ENCODE peak calls at places on chromosomes 4 and X, in ten cellular contexts. Q, V, P, U, S, J, T, O, M and I are unnamed samples.
A peak's percentile ranks its signal among the peaks of the same experiment; 100 is the strongest.

GRCh38 chr4:184275766-184276165 is 58.1 kb upstream of the ENPP6 start:
- DNase-seq in V (no peak), U (no peak), Q (no peak), P (no peak), O (no peak), S (no peak), M (no peak), J (no peak), T (no peak), I (no peak)

GRCh38 chrX:47179221-47179927 is 14.3 kb upstream of the UBA1 start:
- DNase-seq in J (no peak), O (peak; percentile 60), P (peak; percentile 52), U (no peak), M (peak; percentile 75), V (no peak), Q (no peak), T (peak; percentile 35), S (no peak), I (no peak)

GRCh38 chr4:26568446-26568994 is 15.4 kb upstream of the TBC1D19 start:
- DNase-seq in Q (no peak), U (no peak), O (peak; percentile 82), P (no peak), M (no peak), T (no peak), S (no peak), J (no peak), V (no peak), I (no peak)

GRCh38 chr4:126860308-126860707 is 772.4 kb upstream of the INTU start:
- DNase-seq in O (no peak), J (no peak), M (no peak), V (no peak), S (no peak), P (no peak), Q (no peak), T (no peak), U (no peak), I (no peak)

GRCh38 chr4:165112258-165113156 is at the start of gene TMEM192:
- DNase-seq in U (peak; percentile 99), J (peak; percentile 85), S (peak; percentile 92), M (peak; percentile 95), O (peak; percentile 83), V (peak; percentile 66), P (peak; percentile 95), Q (peak; percentile 97), T (peak; percentile 96), I (peak; percentile 81)

GRCh38 chrX:43666301-43666912 is 10.3 kb downstream of the MAOA start:
- DNase-seq in J (no peak), S (no peak), P (no peak), V (no peak), U (no peak), O (no peak), Q (no peak), T (no peak), M (no peak), I (no peak)

GRCh38 chr4:176052744-176053143 is 12.9 kb upstream of the WDR17 start:
- DNase-seq in S (no peak), T (no peak), M (no peak), U (no peak), Q (peak; percentile 52), J (no peak), V (no peak), P (no peak), O (no peak), I (no peak)

GRCh38 chr4:48968814-48969213 is 17.3 kb upstream of the CWH43 start:
- DNase-seq in Q (no peak), O (peak; percentile 61), P (no peak), M (no peak), J (no peak), V (no peak), S (no peak), U (no peak), T (no peak), I (no peak)

GRCh38 chr4:42484630-42485029 is 87.3 kb downstream of the SHISA3 start:
- DNase-seq in T (no peak), S (no peak), M (no peak), P (no peak), J (no peak), V (no peak), Q (no peak), O (no peak), U (no peak), I (no peak)

GRCh38 chr4:67456577-67457196 is 88.6 kb downstream of the CENPC start:
- DNase-seq in Q (no peak), U (no peak), J (no peak), V (no peak), M (no peak), T (no peak), O (no peak), P (no peak), S (no peak), I (no peak)

GRCh38 chr4:99811850-99812249 is 4.8 kb upstream of the DAPP1 start:
- DNase-seq in T (no peak), P (no peak), S (no peak), J (peak; percentile 12), Q (peak; percentile 22), V (no peak), U (peak; percentile 42), O (peak; percentile 18), M (no peak), I (no peak)

GRCh38 chr4:69684821-69685220 is 31.8 kb upstream of the UGT2A1 start:
- DNase-seq in U (no peak), O (no peak), Q (no peak), S (no peak), J (no peak), T (no peak), P (no peak), V (no peak), M (no peak), I (no peak)

GRCh38 chrX:153519569-153520285 is 2.3 kb downstream of the ATP2B3 start:
- DNase-seq in U (no peak), J (no peak), O (no peak), Q (no peak), T (no peak), S (no peak), V (no peak), P (no peak), M (no peak), I (no peak)

GRCh38 chr4:16582036-16582435 is 316.4 kb downstream of the LDB2 start:
- DNase-seq in T (no peak), J (no peak), M (no peak), P (no peak), U (no peak), O (no peak), S (no peak), V (no peak), Q (no peak), I (no peak)

GRCh38 chrX:17854069-17854468 is 7.0 kb downstream of the RAI2 start:
- DNase-seq in Q (no peak), M (no peak), V (no peak), P (no peak), O (no peak), J (no peak), S (no peak), U (no peak), T (no peak), I (no peak)

GRCh38 chrX:140274761-140275525 is 229.9 kb downstream of the SOX3 start:
- DNase-seq in P (no peak), M (no peak), V (no peak), J (no peak), S (no peak), U (no peak), T (no peak), O (peak; percentile 73), Q (no peak), I (no peak)

GRCh38 chr4:16264798-16265197 is 38.5 kb upstream of the TAPT1 start:
- DNase-seq in U (no peak), J (no peak), P (no peak), O (peak; percentile 55), Q (peak; percentile 42), M (no peak), T (no peak), V (no peak), S (peak; percentile 21), I (no peak)

GRCh38 chrX:53681661-53682060 is 4.9 kb downstream of the HUWE1 start:
- DNase-seq in P (no peak), O (no peak), U (no peak), M (no peak), J (no peak), V (no peak), T (no peak), S (no peak), Q (no peak), I (no peak)

GRCh38 chrX:9845574-9845948 is 59.3 kb downstream of the SHROOM2 start:
- DNase-seq in T (no peak), M (no peak), O (peak; percentile 29), P (no peak), U (no peak), S (no peak), V (no peak), Q (no peak), J (no peak), I (no peak)

GRCh38 chr4:51865717-51866116 is 22.8 kb downstream of the DCUN1D4 start:
- DNase-seq in M (no peak), V (no peak), J (no peak), Q (no peak), S (no peak), O (no peak), P (no peak), T (no peak), U (no peak), I (no peak)

GRCh38 chr4:70721747-70722146 is at the start of gene RUFY3:
- DNase-seq in T (peak; percentile 68), O (peak; percentile 95), S (peak; percentile 93), Q (no peak), V (peak; percentile 80), P (no peak), J (no peak), U (no peak), M (no peak), I (no peak)

GRCh38 chr4:56671860-56672259 is 9.2 kb downstream of the HOPX start:
- DNase-seq in V (peak; percentile 5), U (no peak), J (no peak), P (no peak), T (no peak), O (no peak), S (no peak), Q (no peak), M (no peak), I (no peak)

GRCh38 chrX:103831803-103832544 is at the start of gene RAB9B:
- DNase-seq in V (no peak), S (peak; percentile 77), O (no peak), P (peak; percentile 52), M (peak; percentile 83), U (peak; percentile 46), T (peak; percentile 70), J (peak; percentile 8), Q (peak; percentile 70), I (no peak)

GRCh38 chr4:153072661-153073060 is 131.6 kb upstream of the TRIM2 start:
- DNase-seq in T (no peak), S (no peak), U (no peak), M (no peak), O (no peak), Q (no peak), P (no peak), J (no peak), V (no peak), I (no peak)

GRCh38 chr4:166498541-166498940 is 625.5 kb downstream of the TLL1 start:
- DNase-seq in V (no peak), O (no peak), J (no peak), S (no peak), Q (no peak), T (no peak), P (no peak), U (no peak), M (no peak), I (no peak)

GRCh38 chrX:131901581-131901980 is 121.5 kb upstream of the STK26 start:
- DNase-seq in M (no peak), Q (no peak), T (no peak), O (no peak), P (no peak), U (no peak), V (no peak), S (no peak), J (no peak), I (no peak)

GRCh38 chrX:126272795-126273497 is 106.9 kb upstream of the DCAF12L2 start:
- DNase-seq in V (no peak), S (no peak), P (no peak), T (no peak), M (no peak), U (no peak), J (no peak), O (no peak), Q (no peak), I (no peak)

GRCh38 chrX:11499076-11500044 is 166.4 kb downstream of the ARHGAP6 start:
- DNase-seq in M (no peak), U (no peak), O (peak; percentile 42), P (no peak), V (no peak), S (no peak), T (no peak), Q (no peak), J (no peak), I (no peak)